ENCODE peak calls at places on chromosomes 16 and 17, in four cellular contexts. One of them, this sample, is unnamed.

GRCh38 chr17:51028176-51028863 is 92.3 kb downstream of the SPAG9 start:
- DNase-seq in fibroblast of villous mesenchyme: no peak
- DNase-seq in adrenal gland: no peak
- DNase-seq in WTC11: no peak
- DNase-seq in this sample: no peak

GRCh38 chr16:48317614-48318013 is 67.6 kb downstream of the SIAH1 start:
- DNase-seq in fibroblast of villous mesenchyme: peak; percentile 64
- DNase-seq in adrenal gland: no peak
- DNase-seq in WTC11: no peak
- DNase-seq in this sample: no peak

GRCh38 chr16:84055801-84056634 is 13.4 kb upstream of the SLC38A8 start:
- DNase-seq in fibroblast of villous mesenchyme: no peak
- DNase-seq in adrenal gland: peak; percentile 88
- DNase-seq in WTC11: no peak
- DNase-seq in this sample: peak; percentile 43

GRCh38 chr16:68079616-68080344 is 5.4 kb upstream of the NFATC3 start:
- DNase-seq in fibroblast of villous mesenchyme: peak; percentile 67
- DNase-seq in adrenal gland: peak; percentile 75
- DNase-seq in WTC11: no peak
- DNase-seq in this sample: no peak

GRCh38 chr17:71764507-71764906 is 356.3 kb upstream of the SOX9 start:
- DNase-seq in fibroblast of villous mesenchyme: no peak
- DNase-seq in adrenal gland: peak; percentile 23
- DNase-seq in WTC11: peak; percentile 72
- DNase-seq in this sample: peak; percentile 77

GRCh38 chr17:3944485-3945388 is 19.5 kb downstream of the ATP2A3 start:
- DNase-seq in fibroblast of villous mesenchyme: peak; percentile 61
- DNase-seq in adrenal gland: peak; percentile 74
- DNase-seq in WTC11: peak; percentile 87
- DNase-seq in this sample: peak; percentile 97

GRCh38 chr17:17385502-17385901 is 82.3 kb downstream of the NT5M start:
- DNase-seq in fibroblast of villous mesenchyme: no peak
- DNase-seq in adrenal gland: no peak
- DNase-seq in WTC11: no peak
- DNase-seq in this sample: no peak

GRCh38 chr16:50290856-50291255 is 24.5 kb downstream of the ADCY7 start:
- DNase-seq in fibroblast of villous mesenchyme: no peak
- DNase-seq in adrenal gland: no peak
- DNase-seq in WTC11: no peak
- DNase-seq in this sample: no peak

GRCh38 chr16:1263591-1264216 is 7.8 kb downstream of the TPSD1 start:
- DNase-seq in fibroblast of villous mesenchyme: no peak
- DNase-seq in adrenal gland: no peak
- DNase-seq in WTC11: no peak
- DNase-seq in this sample: no peak